ENCODE peak calls at places on chromosomes 1 and 21, in six cellular contexts. One of them, this sample, is unnamed.

GRCh38 chr1:171931752-171932151 is 90.5 kb downstream of the DNM3 start:
- DNase-seq in tibial nerve: no peak
- DNase-seq in sigmoid colon: no peak
- DNase-seq in A549: no peak
- DNase-seq in transverse colon: no peak
- DNase-seq in suprapubic skin: no peak
- DNase-seq in this sample: no peak

GRCh38 chr21:46017148-46017547 is 35.6 kb downstream of the COL6A1 start:
- DNase-seq in tibial nerve: no peak
- DNase-seq in sigmoid colon: no peak
- DNase-seq in A549: no peak
- DNase-seq in transverse colon: no peak
- DNase-seq in suprapubic skin: no peak
- DNase-seq in this sample: no peak

GRCh38 chr1:30191154-30191702 is 532.2 kb downstream of the MATN1 start:
- DNase-seq in tibial nerve: no peak
- DNase-seq in sigmoid colon: no peak
- DNase-seq in A549: peak
- DNase-seq in transverse colon: peak
- DNase-seq in suprapubic skin: no peak
- DNase-seq in this sample: no peak

GRCh38 chr1:152997911-152998310 is 3.6 kb upstream of the SPRR3 start:
- DNase-seq in tibial nerve: no peak
- DNase-seq in sigmoid colon: no peak
- DNase-seq in A549: no peak
- DNase-seq in transverse colon: no peak
- DNase-seq in suprapubic skin: no peak
- DNase-seq in this sample: no peak

GRCh38 chr1:152870831-152871730 is 7.0 kb upstream of the SMCP start:
- DNase-seq in tibial nerve: no peak
- DNase-seq in sigmoid colon: no peak
- DNase-seq in A549: peak
- DNase-seq in transverse colon: no peak
- DNase-seq in suprapubic skin: no peak
- DNase-seq in this sample: no peak

GRCh38 chr1:175708787-175709186 is 34.6 kb downstream of the TNR start:
- DNase-seq in tibial nerve: no peak
- DNase-seq in sigmoid colon: no peak
- DNase-seq in A549: peak
- DNase-seq in transverse colon: no peak
- DNase-seq in suprapubic skin: no peak
- DNase-seq in this sample: no peak

GRCh38 chr1:247551716-247552115 is 2.8 kb downstream of the GCSAML start:
- DNase-seq in tibial nerve: no peak
- DNase-seq in sigmoid colon: no peak
- DNase-seq in A549: no peak
- DNase-seq in transverse colon: no peak
- DNase-seq in suprapubic skin: no peak
- DNase-seq in this sample: no peak

GRCh38 chr1:69858534-69858933 is 290.8 kb downstream of the LRRC7 start:
- DNase-seq in tibial nerve: no peak
- DNase-seq in sigmoid colon: no peak
- DNase-seq in A549: no peak
- DNase-seq in transverse colon: no peak
- DNase-seq in suprapubic skin: no peak
- DNase-seq in this sample: no peak

GRCh38 chr1:167631987-167632680 is 2.1 kb downstream of the RCSD1 start:
- DNase-seq in tibial nerve: no peak
- DNase-seq in sigmoid colon: no peak
- DNase-seq in A549: no peak
- DNase-seq in transverse colon: peak
- DNase-seq in suprapubic skin: no peak
- DNase-seq in this sample: no peak

GRCh38 chr21:35517848-35518247 is 468.7 kb upstream of the RUNX1 start:
- DNase-seq in tibial nerve: no peak
- DNase-seq in sigmoid colon: no peak
- DNase-seq in A549: no peak
- DNase-seq in transverse colon: no peak
- DNase-seq in suprapubic skin: no peak
- DNase-seq in this sample: no peak

GRCh38 chr1:215833936-215834729 is 267.0 kb downstream of the KCTD3 start:
- DNase-seq in tibial nerve: no peak
- DNase-seq in sigmoid colon: no peak
- DNase-seq in A549: no peak
- DNase-seq in transverse colon: no peak
- DNase-seq in suprapubic skin: no peak
- DNase-seq in this sample: no peak

GRCh38 chr1:15152318-15153183 is 996 bp upstream of the TMEM51 start:
- DNase-seq in tibial nerve: peak
- DNase-seq in sigmoid colon: peak
- DNase-seq in A549: peak
- DNase-seq in transverse colon: peak
- DNase-seq in suprapubic skin: peak
- DNase-seq in this sample: peak

GRCh38 chr1:15151871-15152270 is 1.7 kb upstream of the TMEM51 start:
- DNase-seq in tibial nerve: no peak
- DNase-seq in sigmoid colon: no peak
- DNase-seq in A549: no peak
- DNase-seq in transverse colon: no peak
- DNase-seq in suprapubic skin: no peak
- DNase-seq in this sample: no peak

GRCh38 chr1:15154480-15155036 is 1.0 kb downstream of the TMEM51 start:
- DNase-seq in tibial nerve: no peak
- DNase-seq in sigmoid colon: peak
- DNase-seq in A549: peak
- DNase-seq in transverse colon: peak
- DNase-seq in suprapubic skin: peak
- DNase-seq in this sample: peak

GRCh38 chr1:15153842-15154479 is 414 bp downstream of the TMEM51 start:
- DNase-seq in tibial nerve: no peak
- DNase-seq in sigmoid colon: peak
- DNase-seq in A549: peak
- DNase-seq in transverse colon: peak
- DNase-seq in suprapubic skin: no peak
- DNase-seq in this sample: peak

GRCh38 chr1:15153184-15153841 is at the start of gene TMEM51:
- DNase-seq in tibial nerve: no peak
- DNase-seq in sigmoid colon: peak
- DNase-seq in A549: peak
- DNase-seq in transverse colon: peak
- DNase-seq in suprapubic skin: peak
- DNase-seq in this sample: peak
- TF ChIP-seq POLR2A in tibial nerve: peak
- TF ChIP-seq POLR2A in sigmoid colon: peak
- TF ChIP-seq POLR2A in A549: no peak
- TF ChIP-seq POLR2A in transverse colon: peak
- TF ChIP-seq POLR2A in suprapubic skin: peak
- TF ChIP-seq POLR2A in this sample: no peak

DNA sequence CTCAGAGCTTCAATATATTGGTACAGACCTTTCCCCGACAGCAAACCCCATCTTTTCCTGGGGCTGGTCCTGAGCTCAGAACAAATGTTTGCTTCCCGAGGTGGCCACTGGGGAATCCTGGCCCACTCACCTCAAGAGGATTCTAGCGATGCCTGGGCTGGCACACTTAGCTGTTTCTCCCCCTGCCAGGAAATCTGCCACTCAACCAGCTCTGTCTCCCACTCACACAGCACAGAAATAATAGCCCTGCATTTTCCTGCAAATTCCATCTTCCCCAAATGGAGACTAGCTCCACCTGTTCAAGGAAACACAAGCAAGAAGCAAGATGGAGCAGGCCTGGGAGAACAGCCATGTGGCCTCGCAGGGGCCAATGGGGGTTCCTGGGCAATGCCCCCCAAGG is 21.1 kb downstream of the KCNN3 start:
- DNase-seq in tibial nerve: no peak
- DNase-seq in sigmoid colon: no peak
- DNase-seq in A549: no peak
- DNase-seq in transverse colon: no peak
- DNase-seq in suprapubic skin: no peak
- DNase-seq in this sample: no peak
- TF ChIP-seq EP300 in tibial nerve: no peak
- TF ChIP-seq EP300 in sigmoid colon: no peak
- TF ChIP-seq EP300 in A549: no peak
- TF ChIP-seq EP300 in transverse colon: no peak
- TF ChIP-seq EP300 in suprapubic skin: no peak
- TF ChIP-seq EP300 in this sample: no peak

DNA sequence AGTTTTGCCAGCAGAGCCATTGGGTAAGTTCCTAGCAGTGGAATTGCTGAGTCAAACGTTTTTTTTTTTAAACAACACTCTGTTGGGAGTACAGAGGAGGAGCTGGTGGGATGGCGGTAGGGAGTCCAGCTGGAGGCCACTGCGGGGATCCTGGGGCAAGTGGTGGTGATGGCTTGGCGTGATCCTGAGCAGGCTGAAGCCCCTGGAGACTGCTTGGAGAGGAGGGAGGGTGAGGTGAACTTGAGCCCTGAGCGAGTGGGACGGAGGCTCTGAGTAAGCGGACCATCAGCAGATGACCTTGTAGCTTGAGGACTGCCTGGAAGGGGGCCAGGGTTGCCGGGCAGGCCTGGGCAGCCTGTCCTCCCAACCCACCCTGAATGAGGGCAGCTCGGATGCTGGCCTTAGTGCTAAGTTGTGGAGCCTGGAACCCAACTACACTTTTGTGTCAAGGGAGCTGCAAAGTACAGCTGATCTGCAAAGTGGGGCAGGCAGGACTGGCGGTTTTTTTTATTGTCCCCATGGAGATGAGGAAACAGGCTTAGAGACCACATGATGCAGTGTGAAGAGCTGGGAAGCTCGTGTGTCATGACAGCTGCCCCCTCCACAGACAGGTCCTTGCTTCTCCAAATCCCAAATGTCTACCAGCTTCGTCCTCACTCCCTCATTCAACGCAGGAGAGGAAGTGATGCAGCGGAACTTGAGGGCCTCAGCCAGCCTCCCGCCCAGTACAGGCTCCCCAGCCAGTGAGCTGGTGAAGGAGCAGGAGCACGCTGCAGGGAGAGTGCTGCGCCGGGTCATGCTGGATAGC is 20.2 kb downstream of the MRPL37 start:
- DNase-seq in tibial nerve: peak
- DNase-seq in sigmoid colon: peak
- DNase-seq in A549: no peak
- DNase-seq in transverse colon: no peak
- DNase-seq in suprapubic skin: no peak
- DNase-seq in this sample: no peak
- TF ChIP-seq POLR2A in tibial nerve: no peak
- TF ChIP-seq POLR2A in sigmoid colon: no peak
- TF ChIP-seq POLR2A in A549: no peak
- TF ChIP-seq POLR2A in transverse colon: no peak
- TF ChIP-seq POLR2A in suprapubic skin: no peak
- TF ChIP-seq POLR2A in this sample: no peak

GRCh38 chr1:181088079-181089016 is at the start of gene IER5:
- DNase-seq in tibial nerve: peak
- DNase-seq in sigmoid colon: peak
- DNase-seq in A549: peak
- DNase-seq in transverse colon: peak
- DNase-seq in suprapubic skin: peak
- DNase-seq in this sample: peak
- TF ChIP-seq EP300 in tibial nerve: peak
- TF ChIP-seq EP300 in sigmoid colon: no peak
- TF ChIP-seq EP300 in A549: no peak
- TF ChIP-seq EP300 in transverse colon: no peak
- TF ChIP-seq EP300 in suprapubic skin: no peak
- TF ChIP-seq EP300 in this sample: no peak

GRCh38 chr21:33362044-33362555 is 37.3 kb downstream of the IFNAR1 start:
- DNase-seq in tibial nerve: no peak
- DNase-seq in sigmoid colon: no peak
- DNase-seq in A549: no peak
- DNase-seq in transverse colon: peak
- DNase-seq in suprapubic skin: no peak
- DNase-seq in this sample: peak
- TF ChIP-seq POLR2A in tibial nerve: no peak
- TF ChIP-seq POLR2A in sigmoid colon: no peak
- TF ChIP-seq POLR2A in A549: no peak
- TF ChIP-seq POLR2A in transverse colon: peak
- TF ChIP-seq POLR2A in suprapubic skin: peak
- TF ChIP-seq POLR2A in this sample: no peak

DNA sequence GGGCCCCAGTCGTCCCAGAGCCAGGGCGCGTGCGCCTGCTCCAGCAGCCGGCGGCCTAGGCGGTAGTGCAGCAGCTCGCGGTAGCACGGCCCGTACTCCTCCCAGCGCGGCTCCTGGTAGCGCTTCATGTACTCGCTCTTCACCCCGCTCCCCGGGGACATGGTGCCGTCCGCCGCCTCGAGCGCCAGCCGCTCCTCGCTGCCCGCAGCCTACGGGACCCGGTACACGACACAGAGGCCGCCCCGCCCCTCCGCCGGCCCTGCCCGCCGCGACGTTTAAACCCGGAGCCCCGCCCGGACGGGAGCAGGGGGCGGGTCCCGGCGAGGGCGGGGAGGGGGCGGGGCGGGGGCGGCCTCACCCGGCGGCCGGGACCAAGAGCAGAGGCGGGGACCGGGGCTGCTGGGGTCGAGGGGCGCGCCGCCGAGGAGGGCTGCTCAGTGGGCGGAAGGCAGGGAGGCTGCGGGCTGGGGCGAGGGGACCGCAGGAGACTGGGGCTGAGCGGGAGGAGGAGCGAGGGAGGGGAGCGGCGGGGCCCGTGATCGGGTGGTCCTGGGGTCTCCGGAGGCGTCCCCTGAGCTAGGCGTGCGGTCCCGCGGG is 444 bp downstream of the CCSAP start:
- DNase-seq in tibial nerve: peak
- DNase-seq in sigmoid colon: peak
- DNase-seq in A549: peak
- DNase-seq in transverse colon: peak
- DNase-seq in suprapubic skin: peak
- DNase-seq in this sample: peak
- TF ChIP-seq EP300 in tibial nerve: peak
- TF ChIP-seq EP300 in sigmoid colon: no peak
- TF ChIP-seq EP300 in A549: no peak
- TF ChIP-seq EP300 in transverse colon: no peak
- TF ChIP-seq EP300 in suprapubic skin: no peak
- TF ChIP-seq EP300 in this sample: no peak

DNA sequence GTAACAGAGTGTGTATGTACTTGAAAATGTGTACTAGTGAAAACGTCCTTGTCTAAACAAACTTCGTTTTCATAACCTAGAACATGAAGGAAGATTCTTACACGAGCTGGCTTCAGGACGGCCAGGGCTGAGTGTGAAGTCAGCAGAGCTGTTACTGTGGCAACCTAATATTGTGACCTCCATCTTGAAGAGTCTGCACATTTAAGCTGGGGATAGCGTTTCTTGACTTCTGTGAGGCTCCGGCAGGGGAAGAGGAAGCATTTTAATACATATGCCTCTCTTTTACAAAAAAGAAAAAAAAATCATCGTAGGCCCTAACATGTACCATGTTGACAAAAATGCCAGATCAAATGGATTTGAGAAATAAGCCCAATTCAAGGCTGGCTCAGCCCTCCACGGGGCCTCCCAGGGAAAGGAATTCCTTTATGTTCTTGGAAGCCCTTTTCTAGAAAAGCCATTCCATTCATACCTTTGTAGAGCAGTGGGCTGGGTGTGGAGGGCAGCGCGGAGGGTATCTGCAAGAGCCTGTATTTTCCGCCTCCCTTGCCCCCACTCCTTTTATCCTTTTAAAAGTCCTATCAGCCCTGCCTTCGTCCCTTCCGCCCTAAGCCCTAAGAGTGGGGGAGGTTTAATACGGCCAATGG is 51.1 kb downstream of the SIM2 start:
- DNase-seq in tibial nerve: no peak
- DNase-seq in sigmoid colon: no peak
- DNase-seq in A549: peak
- DNase-seq in transverse colon: no peak
- DNase-seq in suprapubic skin: no peak
- DNase-seq in this sample: no peak
- TF ChIP-seq POLR2A in tibial nerve: no peak
- TF ChIP-seq POLR2A in sigmoid colon: no peak
- TF ChIP-seq POLR2A in A549: no peak
- TF ChIP-seq POLR2A in transverse colon: no peak
- TF ChIP-seq POLR2A in suprapubic skin: no peak
- TF ChIP-seq POLR2A in this sample: no peak